ENCODE peak calls at places on chromosomes 4 and X, in six cellular contexts. X is GM23338, A is SK-N-SH, Y is PC-3, I is neural progenitor cell, F is MM.1S. U is an unnamed sample.

GRCh38 chrX:32987139-32987538 is 224.2 kb downstream of the DMD start:
- DNase-seq in A (no peak), I (peak; percentile 26), F (no peak), Y (no peak), X (peak; percentile 73), U (no peak)

GRCh38 chr4:52408471-52408870 is 250.6 kb downstream of the USP46 start:
- DNase-seq in F (no peak), A (no peak), Y (no peak), X (no peak), I (no peak), U (no peak)

GRCh38 chr4:184306949-184307348 is 89.3 kb upstream of the ENPP6 start:
- DNase-seq in Y (peak; percentile 71), A (no peak), X (no peak), F (no peak), I (no peak), U (peak; percentile 67)

GRCh38 chr4:85968945-85969830 is 390.7 kb downstream of the MAPK10 start:
- DNase-seq in I (peak; percentile 57), F (peak; percentile 43), X (peak; percentile 73), Y (peak; percentile 81), A (peak; percentile 31), U (peak; percentile 86)

GRCh38 chrX:119516157-119516702 is 48.0 kb downstream of the SLC25A5 start:
- DNase-seq in Y (peak; percentile 75), I (peak; percentile 74), F (peak; percentile 78), X (peak; percentile 79), A (peak; percentile 75), U (peak; percentile 77)

GRCh38 chrX:47232803-47233332 is at the start of gene USP11:
- DNase-seq in Y (peak; percentile 17), A (peak; percentile 78), I (peak; percentile 83), F (no peak), X (peak; percentile 64), U (peak; percentile 57)

GRCh38 chr4:138677212-138677611 is 338.4 kb upstream of the NOCT start:
- DNase-seq in A (no peak), I (no peak), X (no peak), Y (no peak), F (no peak), U (no peak)

GRCh38 chr4:4887426-4887825 is 28.0 kb downstream of the MSX1 start:
- DNase-seq in I (no peak), X (no peak), Y (no peak), F (no peak), A (no peak), U (no peak)

GRCh38 chr4:72677886-72678285 is 108.9 kb upstream of the ADAMTS3 start:
- DNase-seq in X (no peak), Y (no peak), A (no peak), F (no peak), I (no peak), U (no peak)

GRCh38 chrX:108224727-108225455 is 133.3 kb downstream of the ATG4A start:
- DNase-seq in F (peak; percentile 24), A (peak; percentile 19), I (peak; percentile 72), Y (peak; percentile 65), X (peak; percentile 72), U (peak; percentile 40)

GRCh38 chr4:109578846-109579245 is 18.8 kb downstream of the MCUB start:
- DNase-seq in X (no peak), Y (no peak), A (no peak), F (no peak), I (no peak), U (no peak)

GRCh38 chr4:119977135-119977534 is 89.5 kb downstream of the MAD2L1 start:
- DNase-seq in I (no peak), X (no peak), F (no peak), Y (no peak), A (no peak), U (no peak)

GRCh38 chrX:555589-556220 is 74.9 kb upstream of the SHOX start:
- DNase-seq in A (no peak), F (no peak), X (no peak), Y (no peak), I (no peak), U (no peak)

GRCh38 chrX:14528629-14529287 is 578 bp upstream of the GLRA2 start:
- DNase-seq in F (peak; percentile 44), I (peak; percentile 71), Y (peak; percentile 71), X (peak; percentile 76), A (peak; percentile 27), U (peak; percentile 53)

GRCh38 chr4:107823870-107824366 is 814 bp upstream of the SGMS2 start:
- DNase-seq in I (no peak), X (peak; percentile 77), A (no peak), Y (no peak), F (no peak), U (no peak)

GRCh38 chrX:119775517-119776238 is 15.8 kb downstream of the RPL39 start:
- DNase-seq in X (no peak), Y (no peak), A (no peak), F (no peak), I (no peak), U (no peak)

GRCh38 chrX:118459494-118459893 is 36.1 kb upstream of the DOCK11 start:
- DNase-seq in Y (peak; percentile 52), F (peak; percentile 46), X (peak; percentile 64), I (peak; percentile 36), A (peak; percentile 43), U (peak; percentile 65)

GRCh38 chrX:20796450-20796849 is 529.7 kb upstream of the RPS6KA3 start:
- DNase-seq in A (no peak), I (no peak), X (no peak), Y (no peak), F (no peak), U (no peak)

GRCh38 chr4:33696066-33696465 is 2548.2 kb downstream of the ARAP2 start:
- DNase-seq in Y (peak; percentile 18), F (no peak), A (no peak), X (no peak), I (no peak), U (peak; percentile 20)

GRCh38 chr4:141132689-141133145 is 552 bp downstream of the RNF150 start:
- DNase-seq in F (no peak), I (peak; percentile 75), X (peak; percentile 52), Y (no peak), A (peak; percentile 92), U (peak; percentile 72)

GRCh38 chrX:35025820-35026219 is 83.2 kb downstream of the FAM47B start:
- DNase-seq in Y (no peak), F (no peak), A (no peak), I (no peak), X (no peak), U (no peak)

GRCh38 chrX:106401965-106402559 is 209.7 kb upstream of the RADX start:
- DNase-seq in A (no peak), Y (no peak), X (no peak), F (no peak), I (no peak), U (no peak)

GRCh38 chrX:106392346-106392745 is 219.4 kb upstream of the RADX start:
- DNase-seq in A (no peak), F (no peak), Y (no peak), X (no peak), I (no peak), U (no peak)

GRCh38 chrX:106397788-106398538 is 213.8 kb upstream of the RADX start:
- DNase-seq in A (no peak), F (no peak), X (peak; percentile 21), Y (peak; percentile 67), I (no peak), U (no peak)
- TF ChIP-seq EZH2phosphoT487 in A (no peak), F (no peak), X (no peak), Y (no peak), I (no peak), U (no peak)

DNA sequence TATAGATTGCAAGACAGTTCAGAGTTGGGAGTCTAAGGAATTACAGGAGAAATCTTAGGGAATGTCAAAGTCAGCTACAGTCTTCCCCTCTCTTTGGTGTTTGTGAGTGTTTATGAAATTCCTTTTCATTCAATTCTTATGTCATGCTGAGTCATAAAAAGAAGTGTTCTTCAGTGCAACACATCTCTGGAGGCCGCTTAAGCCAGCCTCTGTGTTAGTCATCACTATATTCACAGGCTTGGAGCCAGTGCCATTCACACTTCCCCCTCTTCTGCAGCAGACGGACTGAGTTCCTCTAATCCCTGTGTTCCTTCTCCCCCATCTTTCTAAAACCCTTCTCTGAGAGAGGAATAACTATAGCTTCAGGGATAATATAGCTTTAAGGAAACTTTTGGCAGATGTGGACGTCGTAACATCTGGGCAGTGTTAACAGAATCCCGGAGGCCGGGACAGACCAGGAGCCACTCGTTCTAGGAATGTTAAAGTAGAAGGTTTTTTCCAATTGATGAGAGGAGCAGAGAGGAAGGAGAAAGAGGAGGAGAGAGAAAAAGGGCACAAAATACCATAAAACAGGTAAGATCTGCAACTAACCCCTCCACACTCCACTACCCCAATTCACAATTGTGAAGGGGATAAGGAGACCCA is at the start of gene SRPX2:
- DNase-seq in I (no peak), X (no peak), Y (peak; percentile 88), A (no peak), F (no peak), U (peak; percentile 90)
- H3F3A ChIP-seq in I (no peaks in the 10 kb centered on the region), X (no peaks in the 10 kb centered on the region), Y (peaks cover 5% of the 10 kb centered on the region), A (no peaks in the 10 kb centered on the region), F (no peaks in the 10 kb centered on the region), U (peaks cover 47% of the 10 kb centered on the region)

DNA sequence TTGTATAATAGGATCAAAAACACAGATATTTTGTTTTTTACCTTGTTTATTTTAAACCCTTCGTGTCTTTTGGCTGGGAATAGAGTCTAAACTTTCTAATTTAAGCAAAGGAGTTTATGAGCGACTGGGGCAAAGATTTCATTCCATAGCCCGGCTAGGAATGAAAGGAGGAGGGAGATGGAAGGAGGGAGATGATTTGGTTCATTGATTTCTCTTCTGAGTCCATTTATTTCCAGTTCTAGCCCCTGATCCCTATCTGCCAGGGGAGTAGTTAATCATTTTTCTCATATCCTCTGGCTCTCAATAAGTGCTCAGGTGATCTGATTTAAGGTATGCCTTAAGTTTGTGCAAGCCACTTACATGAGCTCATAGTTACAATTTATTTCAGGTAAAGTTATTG is 120.0 kb downstream of the SPRY1 start:
- DNase-seq in Y (no peak), I (no peak), X (no peak), F (no peak), A (no peak), U (no peak)
- TF ChIP-seq EZH2phosphoT487 in Y (no peak), I (no peak), X (no peak), F (no peak), A (no peak), U (no peak)

DNA sequence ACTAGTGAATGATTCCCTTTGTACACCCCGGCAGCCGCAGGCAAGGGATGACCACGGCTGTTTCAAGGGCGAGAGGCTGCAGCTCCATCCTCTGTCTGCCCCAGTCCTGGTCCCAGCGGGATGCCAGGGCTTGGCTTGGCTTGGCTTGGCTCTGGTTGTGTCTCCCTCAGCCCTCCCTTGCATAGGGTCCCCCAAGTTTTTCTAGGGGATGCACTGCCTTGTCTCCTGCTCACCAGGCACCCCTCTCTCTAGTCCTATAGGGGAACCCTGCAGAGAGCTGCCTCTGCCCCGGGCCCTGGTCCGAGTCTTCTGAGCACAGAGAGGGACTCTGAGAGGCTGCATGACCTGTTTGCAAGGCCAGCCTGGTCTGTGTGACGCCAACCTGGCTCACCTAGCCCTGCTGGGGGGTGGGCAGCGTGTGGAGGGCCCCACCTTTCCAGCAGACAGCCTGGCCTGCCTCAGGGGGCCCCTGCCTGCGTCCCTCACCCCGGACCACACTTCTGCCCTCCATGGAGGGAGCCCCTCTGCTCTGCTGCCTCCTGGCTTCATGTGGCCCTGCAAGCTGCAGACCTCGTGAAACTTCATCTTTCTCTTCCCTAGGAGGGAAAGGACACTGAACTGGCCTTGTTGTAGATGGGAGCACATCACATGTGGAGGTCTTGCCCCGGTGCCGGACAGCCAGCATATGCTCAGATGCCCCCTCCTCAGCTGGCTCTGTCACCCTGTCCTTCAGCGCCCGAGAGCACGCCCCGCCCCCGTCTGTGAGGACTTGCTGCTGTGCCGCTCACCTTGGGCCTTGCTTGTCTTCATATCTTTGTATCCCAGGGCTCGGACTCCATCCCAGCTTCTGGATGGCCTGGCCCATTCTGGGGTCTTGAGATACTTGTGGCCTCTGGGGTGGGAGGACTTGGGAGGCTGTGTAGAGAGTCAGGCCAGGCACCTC is 16.4 kb downstream of the SORCS2 start:
- DNase-seq in F (no peak), A (no peak), X (no peak), I (no peak), Y (no peak), U (no peak)
- H3F3A ChIP-seq in F (no peaks in the 10 kb centered on the region), A (peaks cover 20% of the 10 kb centered on the region), X (no peaks in the 10 kb centered on the region), I (peaks cover 24% of the 10 kb centered on the region), Y (peaks cover 7% of the 10 kb centered on the region), U (peaks cover 31% of the 10 kb centered on the region)

GRCh38 chrX:43813898-43814297 is 68.4 kb downstream of the MAOB start:
- DNase-seq in F (no peak), I (peak; percentile 59), X (peak; percentile 61), A (no peak), Y (peak; percentile 56), U (peak; percentile 14)
- TF ChIP-seq EZH2phosphoT487 in F (no peak), I (no peak), X (no peak), A (no peak), Y (no peak), U (no peak)

U was measured in GM23248.